ENCODE peak calls at places on chromosomes 7 and 10, in six cellular contexts. U, Q, Y, G, H and F are unnamed samples.

GRCh38 chr7:2821842-2822507 is 22.1 kb downstream of the GNA12 start:
- DNase-seq in U (no peak), Q (no peak), Y (no peak), G (no peak), H (peak; percentile 76), F (no peak)

GRCh38 chr10:34853357-34853756 is 38.3 kb upstream of the PARD3 start:
- DNase-seq in U (no peak), Q (no peak), Y (no peak), G (no peak), H (no peak), F (no peak)

GRCh38 chr7:87474533-87475358 is 734 bp downstream of the ABCB4 start:
- DNase-seq in U (peak; percentile 22), Q (no peak), Y (peak; percentile 87), G (peak; percentile 19), H (no peak), F (no peak)

GRCh38 chr7:23294549-23295400 is 4.4 kb upstream of the MALSU1 start:
- DNase-seq in U (no peak), Q (no peak), Y (no peak), G (no peak), H (no peak), F (no peak)

GRCh38 chr10:20991526-20991925 is 94.4 kb upstream of the NEBL start:
- DNase-seq in U (no peak), Q (no peak), Y (no peak), G (no peak), H (no peak), F (no peak)

GRCh38 chr10:67917169-67917568 is 32.7 kb downstream of the SIRT1 start:
- DNase-seq in U (no peak), Q (no peak), Y (no peak), G (no peak), H (no peak), F (no peak)

GRCh38 chr7:117053407-117053806 is 100.1 kb downstream of the ST7 start:
- DNase-seq in U (no peak), Q (no peak), Y (no peak), G (no peak), H (no peak), F (no peak)

GRCh38 chr10:112208981-112209380 is 25.4 kb upstream of the GPAM start:
- DNase-seq in U (no peak), Q (no peak), Y (no peak), G (no peak), H (no peak), F (no peak)

GRCh38 chr10:88538038-88538437 is 45.1 kb downstream of the RNLS start:
- DNase-seq in U (no peak), Q (no peak), Y (no peak), G (no peak), H (no peak), F (no peak)

GRCh38 chr10:91759581-91759986 is 38.6 kb upstream of the TNKS2 start:
- DNase-seq in U (no peak), Q (no peak), Y (peak; percentile 31), G (no peak), H (no peak), F (no peak)

GRCh38 chr7:80680159-80680903 is 41.9 kb downstream of the CD36 start:
- DNase-seq in U (no peak), Q (no peak), Y (peak; percentile 97), G (no peak), H (no peak), F (no peak)

GRCh38 chr10:26436848-26437247 is 1.3 kb upstream of the APBB1IP start:
- DNase-seq in U (no peak), Q (no peak), Y (no peak), G (no peak), H (no peak), F (no peak)

GRCh38 chr7:44101966-44102845 is 1.9 kb upstream of the AEBP1 start:
- DNase-seq in U (no peak), Q (no peak), Y (no peak), G (no peak), H (peak; percentile 79), F (no peak)